ENCODE peak calls at places on chromosomes 13 and 19, in eight cellular contexts. Q, E, T, V, R, K, I and G are unnamed samples.

GRCh38 chr19:51986309-51987291 is at the start of gene ZNF350:
- DNase-seq in Q (peak; percentile 93), E (peak; percentile 96), T (peak; percentile 95), V (peak; percentile 98), R (peak; percentile 90), K (peak; percentile 83), I (peak; percentile 97), G (peak; percentile 85)

GRCh38 chr19:7970716-7971448 is 27.4 kb upstream of the TIMM44 start:
- DNase-seq in Q (no peak), E (peak; percentile 57), T (peak; percentile 30), V (no peak), R (peak; percentile 8), K (peak; percentile 85), I (peak; percentile 18), G (no peak)

GRCh38 chr13:53499551-53499950 is 470.9 kb downstream of the OLFM4 start:
- DNase-seq in Q (no peak), E (no peak), T (no peak), V (no peak), R (no peak), K (no peak), I (no peak), G (no peak)

GRCh38 chr13:112938680-112939079 is 30.3 kb upstream of the MCF2L start:
- DNase-seq in Q (peak; percentile 50), E (peak; percentile 47), T (no peak), V (no peak), R (no peak), K (no peak), I (no peak), G (no peak)

GRCh38 chr13:95479706-95480105 is 72.8 kb upstream of the CLDN10 start:
- DNase-seq in Q (no peak), E (no peak), T (no peak), V (no peak), R (no peak), K (no peak), I (no peak), G (no peak)

GRCh38 chr13:33236021-33236420 is 49.5 kb downstream of the STARD13 start:
- DNase-seq in Q (no peak), E (no peak), T (no peak), V (no peak), R (no peak), K (no peak), I (no peak), G (no peak)

GRCh38 chr13:61880576-61881283 is 465.1 kb upstream of the PCDH20 start:
- DNase-seq in Q (no peak), E (no peak), T (peak; percentile 36), V (no peak), R (peak; percentile 26), K (no peak), I (no peak), G (no peak)

GRCh38 chr19:41298327-41298964 is 11.5 kb upstream of the CCDC97 start:
- DNase-seq in Q (no peak), E (no peak), T (peak; percentile 63), V (no peak), R (no peak), K (no peak), I (peak; percentile 78), G (peak; percentile 80)

GRCh38 chr19:28949535-28949934 is 263.4 kb downstream of the UQCRFS1 start:
- DNase-seq in Q (no peak), E (no peak), T (no peak), V (no peak), R (no peak), K (no peak), I (no peak), G (no peak)

GRCh38 chr19:8466018-8466417 is 21.2 kb downstream of the HNRNPM start:
- DNase-seq in Q (no peak), E (no peak), T (no peak), V (no peak), R (no peak), K (no peak), I (no peak), G (no peak)

GRCh38 chr13:48644951-48645350 is 8.8 kb upstream of the CYSLTR2 start:
- DNase-seq in Q (no peak), E (no peak), T (no peak), V (no peak), R (no peak), K (no peak), I (no peak), G (no peak)

GRCh38 chr13:85508683-85509329 is 290.4 kb downstream of the SLITRK6 start:
- DNase-seq in Q (no peak), E (peak; percentile 61), T (no peak), V (no peak), R (no peak), K (peak; percentile 47), I (no peak), G (no peak)

GRCh38 chr13:106063591-106064308 is 471.7 kb downstream of the EFNB2 start:
- DNase-seq in Q (no peak), E (no peak), T (no peak), V (no peak), R (no peak), K (no peak), I (no peak), G (no peak)

GRCh38 chr19:45920458-45920857 is 5.9 kb upstream of the NANOS2 start:
- DNase-seq in Q (no peak), E (no peak), T (no peak), V (no peak), R (no peak), K (no peak), I (no peak), G (no peak)

GRCh38 chr19:3129112-3129511 is 6.7 kb upstream of the GNA15 start:
- DNase-seq in Q (no peak), E (no peak), T (no peak), V (peak; percentile 41), R (peak; percentile 48), K (no peak), I (no peak), G (no peak)

GRCh38 chr19:6455924-6456323 is 3.7 kb downstream of the SLC25A23 start:
- DNase-seq in Q (no peak), E (no peak), T (no peak), V (no peak), R (no peak), K (no peak), I (no peak), G (no peak)

GRCh38 chr19:6457958-6458694 is 1.5 kb downstream of the SLC25A23 start:
- DNase-seq in Q (no peak), E (no peak), T (no peak), V (no peak), R (no peak), K (no peak), I (no peak), G (no peak)

GRCh38 chr19:6458695-6459355 is 767 bp downstream of the SLC25A23 start:
- DNase-seq in Q (no peak), E (no peak), T (peak; percentile 53), V (no peak), R (no peak), K (no peak), I (peak; percentile 62), G (no peak)

GRCh38 chr19:6460099-6460884 is 700 bp upstream of the SLC25A23 start:
- DNase-seq in Q (peak; percentile 98), E (peak; percentile 98), T (peak; percentile 97), V (peak; percentile 97), R (peak; percentile 97), K (peak; percentile 95), I (peak; percentile 98), G (peak; percentile 97)

GRCh38 chr19:6459356-6460098 is at the start of gene SLC25A23:
- DNase-seq in Q (no peak), E (peak; percentile 86), T (peak; percentile 74), V (peak; percentile 54), R (peak; percentile 61), K (peak; percentile 82), I (peak; percentile 83), G (peak; percentile 38)
- TF ChIP-seq POLR2AphosphoS5 in Q (no peak), E (no peak), T (peak; percentile 46), V (no peak), R (peak; percentile 63), K (no peak), I (peak; percentile 71), G (no peak)

GRCh38 chr19:4817467-4818277 is 13.8 kb downstream of the TICAM1 start:
- DNase-seq in Q (no peak), E (no peak), T (peak; percentile 61), V (no peak), R (no peak), K (no peak), I (no peak), G (no peak)
- TF ChIP-seq POLR2A in Q (no peak), E (no peak), T (no peak), V (no peak), R (no peak), K (no peak), I (no peak), G (no peak)

GRCh38 chr13:101425156-101425471 is 8.8 kb upstream of the NALCN start:
- DNase-seq in Q (no peak), E (no peak), T (no peak), V (no peak), R (no peak), K (no peak), I (no peak), G (no peak)

GRCh38 chr13:101423872-101424271 is 7.6 kb upstream of the NALCN start:
- DNase-seq in Q (no peak), E (no peak), T (no peak), V (no peak), R (no peak), K (no peak), I (no peak), G (no peak)

GRCh38 chr13:101429733-101430132 is 13.4 kb upstream of the NALCN start:
- DNase-seq in Q (no peak), E (no peak), T (no peak), V (no peak), R (no peak), K (no peak), I (no peak), G (no peak)

GRCh38 chr13:101424381-101425155 is 8.3 kb upstream of the NALCN start:
- DNase-seq in Q (no peak), E (no peak), T (no peak), V (no peak), R (no peak), K (no peak), I (no peak), G (peak; percentile 54)

DNA sequence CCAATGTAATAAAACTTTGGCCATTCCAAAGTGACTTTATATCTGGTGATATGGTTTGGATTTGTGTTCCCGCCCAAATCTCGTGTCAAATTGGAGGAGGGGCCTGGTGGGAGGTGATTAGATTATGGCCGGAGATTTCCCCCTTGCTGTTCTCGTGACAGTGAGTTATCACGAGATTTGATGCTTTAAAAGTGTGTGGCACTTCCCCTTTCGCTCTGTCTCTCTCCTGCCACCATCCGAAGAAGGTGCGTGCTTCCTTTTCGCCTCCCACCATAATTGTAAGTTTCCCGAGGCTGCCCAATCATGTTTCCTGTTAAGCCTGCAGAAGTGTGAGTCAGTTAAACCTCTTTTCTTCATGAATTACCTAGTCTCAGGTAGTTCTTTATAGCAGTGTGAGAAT is 9.3 kb upstream of the NALCN start:
- DNase-seq in Q (no peak), E (no peak), T (no peak), V (no peak), R (no peak), K (no peak), I (no peak), G (no peak)
- H3K27ac ChIP-seq in Q (no peak overlapping the region), E (no peak overlapping the region), T (no peak overlapping the region), V (no peak overlapping the region), R (no peak overlapping the region), K (no peak overlapping the region), I (no peak overlapping the region), G (peak overlapping the region; percentile 80)

DNA sequence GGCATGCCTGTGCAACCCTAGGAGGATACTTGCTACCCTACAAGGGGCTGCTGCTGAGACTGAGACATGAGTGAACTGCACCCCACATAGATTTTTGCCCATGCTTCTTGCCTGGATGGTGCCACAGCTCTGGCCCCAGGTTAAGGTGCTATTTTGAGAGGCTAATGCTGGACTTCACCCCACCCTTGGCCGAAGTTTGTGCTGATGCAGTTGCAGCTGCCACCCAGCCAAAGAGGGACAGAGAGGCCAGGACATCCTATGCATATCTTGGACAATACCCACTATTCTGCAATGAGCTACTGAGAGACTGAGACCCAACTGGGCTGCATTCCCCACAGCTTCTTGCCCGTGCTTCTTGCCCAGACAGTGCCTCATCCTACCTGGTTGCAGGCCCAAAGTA is 34.6 kb downstream of the NHLRC3 start:
- DNase-seq in Q (no peak), E (no peak), T (no peak), V (no peak), R (no peak), K (no peak), I (no peak), G (no peak)
- TF ChIP-seq POLR2AphosphoS5 in Q (no peak), E (no peak), T (no peak), V (no peak), R (no peak), K (no peak), I (no peak), G (no peak)